ENCODE peak calls at places on chromosomes 3 and 15, in four cellular contexts. One of them, this sample, is unnamed.

GRCh38 chr15:69663441-69663840 is 210.8 kb downstream of the RPLP1 start:
- DNase-seq in cardiac muscle cell: no peak
- DNase-seq in H54: no peak
- DNase-seq in smooth muscle cell of the brain vasculature: no peak
- DNase-seq in this sample: no peak

GRCh38 chr3:177611781-177612389 is 414.6 kb upstream of the TBL1XR1 start:
- DNase-seq in cardiac muscle cell: no peak
- DNase-seq in H54: no peak
- DNase-seq in smooth muscle cell of the brain vasculature: no peak
- DNase-seq in this sample: no peak

GRCh38 chr15:45548753-45549520 is 26.4 kb upstream of the SLC30A4 start:
- DNase-seq in cardiac muscle cell: no peak
- DNase-seq in H54: peak; percentile 20
- DNase-seq in smooth muscle cell of the brain vasculature: no peak
- DNase-seq in this sample: no peak

GRCh38 chr3:170749765-170750477 is 120.1 kb downstream of the RPL22L1 start:
- DNase-seq in cardiac muscle cell: no peak
- DNase-seq in H54: no peak
- DNase-seq in smooth muscle cell of the brain vasculature: no peak
- DNase-seq in this sample: no peak

GRCh38 chr3:131794766-131795381 is 239.9 kb downstream of the CPNE4 start:
- DNase-seq in cardiac muscle cell: peak; percentile 79
- DNase-seq in H54: peak; percentile 18
- DNase-seq in smooth muscle cell of the brain vasculature: peak; percentile 28
- DNase-seq in this sample: peak; percentile 11

GRCh38 chr3:157077565-157077991 is 82.4 kb downstream of the CCNL1 start:
- DNase-seq in cardiac muscle cell: no peak
- DNase-seq in H54: no peak
- DNase-seq in smooth muscle cell of the brain vasculature: no peak
- DNase-seq in this sample: no peak

GRCh38 chr3:128334086-128334650 is 132.5 kb downstream of the DNAJB8 start:
- DNase-seq in cardiac muscle cell: no peak
- DNase-seq in H54: no peak
- DNase-seq in smooth muscle cell of the brain vasculature: no peak
- DNase-seq in this sample: no peak

GRCh38 chr15:31468911-31469800 is 142.5 kb downstream of the KLF13 start:
- DNase-seq in cardiac muscle cell: no peak
- DNase-seq in H54: no peak
- DNase-seq in smooth muscle cell of the brain vasculature: no peak
- DNase-seq in this sample: no peak

GRCh38 chr15:85100186-85100937 is 118.7 kb downstream of the PDE8A start:
- DNase-seq in cardiac muscle cell: no peak
- DNase-seq in H54: no peak
- DNase-seq in smooth muscle cell of the brain vasculature: no peak
- DNase-seq in this sample: no peak

GRCh38 chr15:69996321-69996720 is 101.4 kb downstream of the TLE3 start:
- DNase-seq in cardiac muscle cell: no peak
- DNase-seq in H54: no peak
- DNase-seq in smooth muscle cell of the brain vasculature: no peak
- DNase-seq in this sample: no peak

GRCh38 chr15:58840048-58840447 is 68.9 kb downstream of the MINDY2 start:
- DNase-seq in cardiac muscle cell: peak; percentile 94
- DNase-seq in H54: no peak
- DNase-seq in smooth muscle cell of the brain vasculature: no peak
- DNase-seq in this sample: peak; percentile 1

GRCh38 chr3:14253022-14253761 is 74.6 kb downstream of the LSM3 start:
- DNase-seq in cardiac muscle cell: peak; percentile 67
- DNase-seq in H54: no peak
- DNase-seq in smooth muscle cell of the brain vasculature: no peak
- DNase-seq in this sample: no peak

GRCh38 chr15:82810061-82810862 is 834 bp downstream of the WHAMM start:
- DNase-seq in cardiac muscle cell: peak; percentile 77
- DNase-seq in H54: no peak
- DNase-seq in smooth muscle cell of the brain vasculature: no peak
- DNase-seq in this sample: no peak

GRCh38 chr15:31869640-31870335 is 160.5 kb upstream of the CHRNA7 start:
- DNase-seq in cardiac muscle cell: peak; percentile 3
- DNase-seq in H54: no peak
- DNase-seq in smooth muscle cell of the brain vasculature: no peak
- DNase-seq in this sample: no peak

GRCh38 chr15:33846151-33846550 is 122.1 kb upstream of the CHRM5 start:
- DNase-seq in cardiac muscle cell: no peak
- DNase-seq in H54: no peak
- DNase-seq in smooth muscle cell of the brain vasculature: no peak
- DNase-seq in this sample: no peak

GRCh38 chr15:100536733-100537132 is 8.0 kb upstream of the CERS3 start:
- DNase-seq in cardiac muscle cell: no peak
- DNase-seq in H54: no peak
- DNase-seq in smooth muscle cell of the brain vasculature: no peak
- DNase-seq in this sample: no peak

GRCh38 chr3:143482106-143483088 is 362.8 kb downstream of the CHST2 start:
- DNase-seq in cardiac muscle cell: no peak
- DNase-seq in H54: no peak
- DNase-seq in smooth muscle cell of the brain vasculature: no peak
- DNase-seq in this sample: no peak

GRCh38 chr15:89479173-89479572 is 17.2 kb downstream of the RHCG start:
- DNase-seq in cardiac muscle cell: no peak
- DNase-seq in H54: no peak
- DNase-seq in smooth muscle cell of the brain vasculature: no peak
- DNase-seq in this sample: no peak

This sample was measured in pulmonary artery endothelial cell.